ENCODE peak calls at places on chromosomes 7 and 10, in ten cellular contexts. One of them, this sample, is unnamed.

GRCh38 chr10:77070892-77071595 is 566.6 kb downstream of the KCNMA1 start:
- DNase-seq in vagina: no peak
- DNase-seq in A549: no peak
- DNase-seq in Peyer's patch: no peak
- DNase-seq in GM23248: no peak
- DNase-seq in esophagus squamous epithelium: no peak
- DNase-seq in GM23338: no peak
- DNase-seq in HL-60: no peak
- DNase-seq in lower lobe of right lung: no peak
- DNase-seq in AG04450: no peak
- DNase-seq in this sample: no peak

GRCh38 chr10:1195828-1196227 is 139.6 kb downstream of the WDR37 start:
- DNase-seq in vagina: no peak
- DNase-seq in A549: no peak
- DNase-seq in Peyer's patch: peak; percentile 25
- DNase-seq in GM23248: no peak
- DNase-seq in esophagus squamous epithelium: no peak
- DNase-seq in GM23338: peak; percentile 55
- DNase-seq in HL-60: no peak
- DNase-seq in lower lobe of right lung: no peak
- DNase-seq in AG04450: no peak
- DNase-seq in this sample: no peak

GRCh38 chr10:96585726-96586418 is 940 bp downstream of the TM9SF3 start:
- DNase-seq in vagina: no peak
- DNase-seq in A549: no peak
- DNase-seq in Peyer's patch: no peak
- DNase-seq in GM23248: peak; percentile 59
- DNase-seq in esophagus squamous epithelium: no peak
- DNase-seq in GM23338: peak; percentile 18
- DNase-seq in HL-60: no peak
- DNase-seq in lower lobe of right lung: no peak
- DNase-seq in AG04450: no peak
- DNase-seq in this sample: no peak

GRCh38 chr10:22349758-22350157 is 4.5 kb downstream of the SPAG6 start:
- DNase-seq in vagina: no peak
- DNase-seq in A549: no peak
- DNase-seq in Peyer's patch: no peak
- DNase-seq in GM23248: no peak
- DNase-seq in esophagus squamous epithelium: no peak
- DNase-seq in GM23338: no peak
- DNase-seq in HL-60: no peak
- DNase-seq in lower lobe of right lung: no peak
- DNase-seq in AG04450: no peak
- DNase-seq in this sample: no peak

GRCh38 chr10:122500194-122500593 is 38.8 kb downstream of the HTRA1 start:
- DNase-seq in vagina: no peak
- DNase-seq in A549: no peak
- DNase-seq in Peyer's patch: no peak
- DNase-seq in GM23248: no peak
- DNase-seq in esophagus squamous epithelium: no peak
- DNase-seq in GM23338: no peak
- DNase-seq in HL-60: no peak
- DNase-seq in lower lobe of right lung: no peak
- DNase-seq in AG04450: no peak
- DNase-seq in this sample: no peak

GRCh38 chr10:17756557-17757208 is 4.7 kb downstream of the TMEM236 start:
- DNase-seq in vagina: no peak
- DNase-seq in A549: peak; percentile 21
- DNase-seq in Peyer's patch: no peak
- DNase-seq in GM23248: peak; percentile 41
- DNase-seq in esophagus squamous epithelium: no peak
- DNase-seq in GM23338: no peak
- DNase-seq in HL-60: no peak
- DNase-seq in lower lobe of right lung: no peak
- DNase-seq in AG04450: no peak
- DNase-seq in this sample: no peak

GRCh38 chr10:112471878-112472487 is 25.0 kb downstream of the VTI1A start:
- DNase-seq in vagina: no peak
- DNase-seq in A549: peak; percentile 55
- DNase-seq in Peyer's patch: no peak
- DNase-seq in GM23248: peak; percentile 72
- DNase-seq in esophagus squamous epithelium: no peak
- DNase-seq in GM23338: peak; percentile 71
- DNase-seq in HL-60: no peak
- DNase-seq in lower lobe of right lung: no peak
- DNase-seq in AG04450: peak; percentile 23
- DNase-seq in this sample: no peak

GRCh38 chr7:22240904-22241571 is 115.9 kb downstream of the RAPGEF5 start:
- DNase-seq in vagina: no peak
- DNase-seq in A549: no peak
- DNase-seq in Peyer's patch: no peak
- DNase-seq in GM23248: no peak
- DNase-seq in esophagus squamous epithelium: no peak
- DNase-seq in GM23338: no peak
- DNase-seq in HL-60: no peak
- DNase-seq in lower lobe of right lung: no peak
- DNase-seq in AG04450: no peak
- DNase-seq in this sample: no peak

GRCh38 chr10:129852829-129853228 is 111.2 kb downstream of the EBF3 start:
- DNase-seq in vagina: no peak
- DNase-seq in A549: no peak
- DNase-seq in Peyer's patch: peak; percentile 42
- DNase-seq in GM23248: no peak
- DNase-seq in esophagus squamous epithelium: no peak
- DNase-seq in GM23338: no peak
- DNase-seq in HL-60: no peak
- DNase-seq in lower lobe of right lung: no peak
- DNase-seq in AG04450: no peak
- DNase-seq in this sample: no peak

GRCh38 chr7:83410989-83411591 is 237.8 kb downstream of the SEMA3E start:
- DNase-seq in vagina: no peak
- DNase-seq in A549: peak; percentile 13
- DNase-seq in Peyer's patch: no peak
- DNase-seq in GM23248: peak; percentile 76
- DNase-seq in esophagus squamous epithelium: no peak
- DNase-seq in GM23338: peak; percentile 78
- DNase-seq in HL-60: peak; percentile 5
- DNase-seq in lower lobe of right lung: no peak
- DNase-seq in AG04450: peak; percentile 15
- DNase-seq in this sample: no peak

GRCh38 chr10:78688945-78689935 is 379.5 kb upstream of the ZMIZ1 start:
- DNase-seq in vagina: peak; percentile 67
- DNase-seq in A549: no peak
- DNase-seq in Peyer's patch: no peak
- DNase-seq in GM23248: peak; percentile 53
- DNase-seq in esophagus squamous epithelium: no peak
- DNase-seq in GM23338: peak; percentile 6
- DNase-seq in HL-60: no peak
- DNase-seq in lower lobe of right lung: no peak
- DNase-seq in AG04450: no peak
- DNase-seq in this sample: no peak

GRCh38 chr10:91409069-91409868 is 875 bp upstream of the HECTD2 start:
- DNase-seq in vagina: no peak
- DNase-seq in A549: peak; percentile 75
- DNase-seq in Peyer's patch: peak; percentile 83
- DNase-seq in GM23248: peak; percentile 90
- DNase-seq in esophagus squamous epithelium: peak; percentile 18
- DNase-seq in GM23338: peak; percentile 61
- DNase-seq in HL-60: peak; percentile 9
- DNase-seq in lower lobe of right lung: peak; percentile 82
- DNase-seq in AG04450: no peak
- DNase-seq in this sample: no peak

GRCh38 chr10:127907411-127908105 is 655 bp downstream of the PTPRE start:
- DNase-seq in vagina: peak; percentile 85
- DNase-seq in A549: no peak
- DNase-seq in Peyer's patch: peak; percentile 69
- DNase-seq in GM23248: peak; percentile 76
- DNase-seq in esophagus squamous epithelium: no peak
- DNase-seq in GM23338: peak; percentile 39
- DNase-seq in HL-60: no peak
- DNase-seq in lower lobe of right lung: peak; percentile 68
- DNase-seq in AG04450: no peak
- DNase-seq in this sample: no peak

GRCh38 chr7:84175461-84175860 is 19.1 kb downstream of the SEMA3A start:
- DNase-seq in vagina: no peak
- DNase-seq in A549: no peak
- DNase-seq in Peyer's patch: no peak
- DNase-seq in GM23248: no peak
- DNase-seq in esophagus squamous epithelium: no peak
- DNase-seq in GM23338: no peak
- DNase-seq in HL-60: no peak
- DNase-seq in lower lobe of right lung: no peak
- DNase-seq in AG04450: no peak
- DNase-seq in this sample: no peak

DNA sequence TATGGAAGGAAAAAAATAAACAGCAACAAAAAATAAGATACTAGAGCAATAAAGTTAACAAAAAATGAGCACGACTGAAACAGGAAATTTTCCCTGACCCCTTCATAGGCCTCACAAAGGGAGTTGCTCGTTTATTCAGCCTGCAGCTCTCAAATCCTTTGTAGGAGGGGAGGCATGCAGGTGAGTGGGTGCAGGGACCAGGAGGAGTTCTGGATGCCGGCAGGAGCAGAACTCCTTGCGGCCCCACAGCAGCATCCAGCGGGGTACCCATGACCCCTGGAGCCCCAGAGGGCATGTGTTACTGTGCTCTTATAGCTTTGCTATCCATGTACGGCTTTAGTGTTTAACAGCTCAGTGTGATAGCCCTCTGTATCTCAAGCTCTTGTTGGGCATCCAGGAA is 5.8 kb downstream of the TAS2R39 start:
- DNase-seq in vagina: no peak
- DNase-seq in A549: no peak
- DNase-seq in Peyer's patch: no peak
- DNase-seq in GM23248: no peak
- DNase-seq in esophagus squamous epithelium: no peak
- DNase-seq in GM23338: peak; percentile 36
- DNase-seq in HL-60: no peak
- DNase-seq in lower lobe of right lung: no peak
- DNase-seq in AG04450: no peak
- DNase-seq in this sample: no peak
- H3K27ac ChIP-seq in vagina: no peak overlapping the region
- H3K27ac ChIP-seq in A549: no peak overlapping the region
- H3K27ac ChIP-seq in Peyer's patch: no peak overlapping the region
- H3K27ac ChIP-seq in GM23248: no peak overlapping the region
- H3K27ac ChIP-seq in esophagus squamous epithelium: no peak overlapping the region
- H3K27ac ChIP-seq in GM23338: no peak overlapping the region
- H3K27ac ChIP-seq in HL-60: no peak overlapping the region
- H3K27ac ChIP-seq in lower lobe of right lung: no peak overlapping the region
- H3K27ac ChIP-seq in AG04450: no peak overlapping the region
- H3K27ac ChIP-seq in this sample: no peak overlapping the region

GRCh38 chr7:150685219-150686029 is at the start of gene GIMAP2:
- DNase-seq in vagina: no peak
- DNase-seq in A549: no peak
- DNase-seq in Peyer's patch: no peak
- DNase-seq in GM23248: peak; percentile 38
- DNase-seq in esophagus squamous epithelium: no peak
- DNase-seq in GM23338: no peak
- DNase-seq in HL-60: peak; percentile 50
- DNase-seq in lower lobe of right lung: no peak
- DNase-seq in AG04450: no peak
- DNase-seq in this sample: no peak
- H3K27ac ChIP-seq in vagina: peak within 1 kb of the TSS; percentile 55
- H3K27ac ChIP-seq in A549: no peak within 1 kb of the TSS
- H3K27ac ChIP-seq in Peyer's patch: peak within 1 kb of the TSS; percentile 85
- H3K27ac ChIP-seq in GM23248: no peak within 1 kb of the TSS
- H3K27ac ChIP-seq in esophagus squamous epithelium: peak within 1 kb of the TSS; percentile 28
- H3K27ac ChIP-seq in GM23338: no peak within 1 kb of the TSS
- H3K27ac ChIP-seq in HL-60: peak within 1 kb of the TSS; percentile 74
- H3K27ac ChIP-seq in lower lobe of right lung: peak within 1 kb of the TSS; percentile 86
- H3K27ac ChIP-seq in AG04450: no peak within 1 kb of the TSS
- H3K27ac ChIP-seq in this sample: no peak within 1 kb of the TSS

GRCh38 chr10:62052276-62052675 is 150.8 kb downstream of the ARID5B start:
- DNase-seq in vagina: no peak
- DNase-seq in A549: no peak
- DNase-seq in Peyer's patch: no peak
- DNase-seq in GM23248: no peak
- DNase-seq in esophagus squamous epithelium: no peak
- DNase-seq in GM23338: no peak
- DNase-seq in HL-60: no peak
- DNase-seq in lower lobe of right lung: no peak
- DNase-seq in AG04450: no peak
- DNase-seq in this sample: no peak

GRCh38 chr10:62054825-62055224 is 153.3 kb downstream of the ARID5B start:
- DNase-seq in vagina: no peak
- DNase-seq in A549: no peak
- DNase-seq in Peyer's patch: no peak
- DNase-seq in GM23248: no peak
- DNase-seq in esophagus squamous epithelium: no peak
- DNase-seq in GM23338: no peak
- DNase-seq in HL-60: no peak
- DNase-seq in lower lobe of right lung: no peak
- DNase-seq in AG04450: no peak
- DNase-seq in this sample: no peak

GRCh38 chr10:62054408-62054807 is 152.9 kb downstream of the ARID5B start:
- DNase-seq in vagina: no peak
- DNase-seq in A549: no peak
- DNase-seq in Peyer's patch: no peak
- DNase-seq in GM23248: no peak
- DNase-seq in esophagus squamous epithelium: no peak
- DNase-seq in GM23338: no peak
- DNase-seq in HL-60: no peak
- DNase-seq in lower lobe of right lung: no peak
- DNase-seq in AG04450: no peak
- DNase-seq in this sample: no peak

GRCh38 chr10:62056219-62056618 is 154.7 kb downstream of the ARID5B start:
- DNase-seq in vagina: no peak
- DNase-seq in A549: no peak
- DNase-seq in Peyer's patch: no peak
- DNase-seq in GM23248: no peak
- DNase-seq in esophagus squamous epithelium: no peak
- DNase-seq in GM23338: no peak
- DNase-seq in HL-60: no peak
- DNase-seq in lower lobe of right lung: no peak
- DNase-seq in AG04450: no peak
- DNase-seq in this sample: no peak

DNA sequence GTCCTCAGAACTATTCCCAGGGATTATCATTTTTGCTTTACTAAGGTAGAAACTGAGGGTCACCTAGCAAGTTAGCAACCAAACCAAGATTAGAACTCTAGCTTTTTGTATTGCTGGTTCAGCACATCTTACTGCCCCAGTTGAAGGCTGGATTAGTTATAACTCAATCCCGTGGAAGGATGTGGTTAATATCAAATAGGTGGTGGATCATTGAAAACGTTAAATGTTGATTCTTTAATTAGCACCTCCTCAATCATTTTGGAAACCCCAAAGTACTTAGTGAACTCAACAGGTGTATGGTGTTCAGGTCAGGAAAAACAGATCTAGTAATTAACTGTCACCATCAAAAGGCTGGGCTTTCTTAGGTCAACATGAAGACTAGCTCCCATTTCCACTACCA is 152.4 kb downstream of the ARID5B start:
- DNase-seq in vagina: no peak
- DNase-seq in A549: no peak
- DNase-seq in Peyer's patch: no peak
- DNase-seq in GM23248: no peak
- DNase-seq in esophagus squamous epithelium: no peak
- DNase-seq in GM23338: no peak
- DNase-seq in HL-60: no peak
- DNase-seq in lower lobe of right lung: no peak
- DNase-seq in AG04450: no peak
- DNase-seq in this sample: no peak
- H3K27ac ChIP-seq in vagina: peak overlapping the region; percentile 97
- H3K27ac ChIP-seq in A549: no peak overlapping the region
- H3K27ac ChIP-seq in Peyer's patch: no peak overlapping the region
- H3K27ac ChIP-seq in GM23248: no peak overlapping the region
- H3K27ac ChIP-seq in esophagus squamous epithelium: peak overlapping the region; percentile 21
- H3K27ac ChIP-seq in GM23338: no peak overlapping the region
- H3K27ac ChIP-seq in HL-60: no peak overlapping the region
- H3K27ac ChIP-seq in lower lobe of right lung: peak overlapping the region; percentile 48
- H3K27ac ChIP-seq in AG04450: no peak overlapping the region
- H3K27ac ChIP-seq in this sample: no peak overlapping the region

GRCh38 chr7:151710121-151710640 is 166.7 kb downstream of the PRKAG2 start:
- DNase-seq in vagina: no peak
- DNase-seq in A549: no peak
- DNase-seq in Peyer's patch: no peak
- DNase-seq in GM23248: no peak
- DNase-seq in esophagus squamous epithelium: no peak
- DNase-seq in GM23338: no peak
- DNase-seq in HL-60: no peak
- DNase-seq in lower lobe of right lung: peak; percentile 37
- DNase-seq in AG04450: no peak
- DNase-seq in this sample: no peak
- H3K27ac ChIP-seq in vagina: no peak overlapping the region
- H3K27ac ChIP-seq in A549: no peak overlapping the region
- H3K27ac ChIP-seq in Peyer's patch: peak overlapping the region; percentile 69
- H3K27ac ChIP-seq in GM23248: no peak overlapping the region
- H3K27ac ChIP-seq in esophagus squamous epithelium: no peak overlapping the region
- H3K27ac ChIP-seq in GM23338: no peak overlapping the region
- H3K27ac ChIP-seq in HL-60: no peak overlapping the region
- H3K27ac ChIP-seq in lower lobe of right lung: no peak overlapping the region
- H3K27ac ChIP-seq in AG04450: no peak overlapping the region
- H3K27ac ChIP-seq in this sample: no peak overlapping the region